ENCODE peak calls at places on chromosome 4, in seven cellular contexts. K, V, I, Y, N, T and X are unnamed samples.
A peak's percentile ranks its signal among the peaks of the same experiment; 100 is the strongest.

GRCh38 chr4:83931659-83932058 is 395.8 kb downstream of the GPAT3 start:
- DNase-seq in T (no peak), I (no peak), K (no peak), N (no peak), Y (no peak), V (no peak), X (no peak)

GRCh38 chr4:65383589-65384305 is 286.5 kb downstream of the EPHA5 start:
- DNase-seq in N (no peak), T (no peak), K (no peak), I (no peak), Y (no peak), V (no peak), X (no peak)

GRCh38 chr4:64158648-64159326 is 250.5 kb downstream of the TECRL start:
- DNase-seq in I (peak; percentile 72), K (peak; percentile 22), Y (peak; percentile 63), N (peak; percentile 33), V (peak; percentile 53), T (no peak), X (peak; percentile 82)

GRCh38 chr4:83237591-83237990 is 47.0 kb downstream of the COQ2 start:
- DNase-seq in Y (no peak), T (no peak), N (no peak), V (no peak), I (no peak), K (no peak), X (no peak)

GRCh38 chr4:80619070-80619674 is 283.6 kb downstream of the CFAP299 start:
- DNase-seq in T (no peak), N (no peak), Y (no peak), K (no peak), V (no peak), I (no peak), X (peak; percentile 15)

GRCh38 chr4:149223659-149224058 is 592.0 kb downstream of the IQCM start:
- DNase-seq in N (no peak), K (peak; percentile 56), I (no peak), T (no peak), V (no peak), Y (no peak), X (no peak)

GRCh38 chr4:179095585-179096228 is 1653.5 kb upstream of the AGA start:
- DNase-seq in N (no peak), Y (peak; percentile 70), V (peak; percentile 35), T (no peak), I (peak; percentile 52), K (peak; percentile 46), X (peak; percentile 61)

GRCh38 chr4:108377021-108377420 is 208.3 kb upstream of the LEF1 start:
- DNase-seq in I (no peak), Y (no peak), K (no peak), V (no peak), T (no peak), N (no peak), X (no peak)

GRCh38 chr4:38753021-38753806 is 29.6 kb downstream of the TLR10 start:
- DNase-seq in I (peak; percentile 95), N (peak; percentile 93), Y (peak; percentile 90), T (peak; percentile 88), K (peak; percentile 99), V (peak; percentile 97), X (peak; percentile 99)

GRCh38 chr4:8617486-8618040 is 25.0 kb downstream of the CPZ start:
- DNase-seq in Y (no peak), I (no peak), K (no peak), N (no peak), T (no peak), V (no peak), X (no peak)

GRCh38 chr4:128386761-128387599 is 99.4 kb upstream of the PGRMC2 start:
- DNase-seq in K (peak; percentile 97), Y (no peak), V (no peak), N (peak; percentile 81), T (no peak), I (peak; percentile 99), X (peak; percentile 47)

GRCh38 chr4:2871911-2872310 is 28.3 kb downstream of the ADD1 start:
- DNase-seq in Y (no peak), N (no peak), K (no peak), V (no peak), T (no peak), I (no peak), X (no peak)

GRCh38 chr4:2875556-2875955 is 31.9 kb downstream of the ADD1 start:
- DNase-seq in Y (no peak), V (no peak), K (no peak), T (no peak), I (no peak), N (no peak), X (no peak)

GRCh38 chr4:2871466-2871865 is 27.8 kb downstream of the ADD1 start:
- DNase-seq in N (no peak), T (no peak), I (no peak), K (no peak), V (no peak), Y (no peak), X (no peak)

GRCh38 chr4:2874861-2875260 is 31.2 kb downstream of the ADD1 start:
- DNase-seq in Y (no peak), K (no peak), I (no peak), T (no peak), N (peak; percentile 55), V (no peak), X (no peak)

DNA sequence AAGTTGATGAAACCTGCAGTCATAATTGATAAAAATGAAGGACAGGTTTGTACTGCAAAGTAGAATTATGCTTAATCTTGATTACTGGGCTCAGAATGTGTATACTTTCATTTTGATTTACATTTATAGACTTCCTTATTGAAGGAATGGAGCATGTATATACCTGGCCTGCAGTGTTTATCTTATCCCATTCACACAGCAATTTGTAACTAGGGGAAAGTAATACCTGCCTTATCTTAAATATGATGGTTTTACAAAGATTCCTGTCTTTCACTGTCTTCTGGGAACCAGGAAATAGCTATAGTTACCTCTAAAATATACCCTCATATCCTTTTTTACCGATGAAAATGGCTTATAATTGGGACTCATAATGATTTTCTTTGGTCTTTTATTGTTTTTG is 29.7 kb downstream of the ADD1 start:
- DNase-seq in Y (no peak), V (no peak), N (no peak), I (no peak), T (no peak), K (no peak), X (no peak)
- H2BK120ac ChIP-seq in Y (no peak overlapping the region), V (no peak overlapping the region), N (no peak overlapping the region), I (no peak overlapping the region), T (no peak overlapping the region), K (no peak overlapping the region), X (no peak overlapping the region)

GRCh38 chr4:121227254-121227867 is 63.2 kb upstream of the TNIP3 start:
- DNase-seq in N (no peak), V (no peak), T (no peak), K (no peak), Y (no peak), I (no peak), X (no peak)
- H3K9ac ChIP-seq in N (no peak overlapping the region), V (no peak overlapping the region), T (no peak overlapping the region), K (no peak overlapping the region), Y (no peak overlapping the region), I (no peak overlapping the region), X (no peak overlapping the region)

GRCh38 chr4:88059781-88060180 is 52.3 kb downstream of the PKD2 start:
- DNase-seq in I (no peak), K (no peak), V (no peak), T (no peak), N (no peak), Y (no peak), X (no peak)
- H2BK120ac ChIP-seq in I (no peak overlapping the region), K (no peak overlapping the region), V (no peak overlapping the region), T (no peak overlapping the region), N (no peak overlapping the region), Y (no peak overlapping the region), X (no peak overlapping the region)

DNA sequence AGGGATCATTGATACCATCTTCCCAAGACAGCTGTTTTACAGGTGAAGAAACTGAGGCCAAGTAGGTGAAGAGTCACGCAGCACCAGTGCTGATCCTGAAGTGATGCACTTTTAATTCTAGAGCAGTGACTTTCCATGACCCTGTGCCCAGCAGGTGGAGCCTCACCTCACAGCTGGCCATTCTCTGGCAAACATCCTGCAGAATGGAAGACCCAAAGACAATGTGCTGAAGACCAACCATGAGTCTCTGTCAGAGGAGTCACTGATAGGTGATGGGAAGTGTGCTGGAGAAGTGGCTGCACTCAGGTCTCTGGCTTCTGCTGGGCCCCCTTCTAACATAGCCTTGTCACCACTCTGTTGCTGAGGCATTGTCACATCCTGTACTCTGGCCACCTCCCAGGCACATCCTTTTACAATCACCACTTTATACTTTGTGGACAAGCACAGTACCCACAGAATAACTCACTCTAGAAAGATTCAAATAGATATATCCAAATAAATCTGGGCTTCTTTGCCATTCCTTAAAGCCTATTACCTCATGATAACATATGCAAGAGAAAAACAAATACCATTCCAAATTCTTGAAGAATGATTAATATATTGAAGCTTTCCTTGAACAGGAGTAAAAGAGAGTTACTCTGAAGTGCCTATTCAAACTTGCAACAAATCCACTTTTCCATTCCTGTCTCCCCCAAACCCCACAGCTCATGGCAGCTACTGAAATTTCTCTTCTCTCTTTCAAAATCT is 64.1 kb upstream of the SCOC start:
- DNase-seq in Y (no peak), N (no peak), T (no peak), K (peak; percentile 72), I (no peak), V (peak; percentile 47), X (peak; percentile 57)
- H3K9ac ChIP-seq in Y (no peak overlapping the region), N (no peak overlapping the region), T (no peak overlapping the region), K (no peak overlapping the region), I (peak overlapping the region; percentile 73), V (no peak overlapping the region), X (no peak overlapping the region)

GRCh38 chr4:10504510-10504909 is 47.3 kb upstream of the ZNF518B start:
- DNase-seq in K (no peak), N (no peak), T (no peak), V (no peak), I (no peak), Y (no peak), X (no peak)

GRCh38 chr4:10502717-10503116 is 45.5 kb upstream of the ZNF518B start:
- DNase-seq in K (no peak), T (no peak), Y (no peak), I (no peak), N (no peak), V (no peak), X (no peak)

GRCh38 chr4:10509733-10510132 is 52.5 kb upstream of the ZNF518B start:
- DNase-seq in N (no peak), K (no peak), Y (no peak), V (no peak), I (no peak), T (no peak), X (no peak)

GRCh38 chr4:10506077-10506476 is 48.9 kb upstream of the ZNF518B start:
- DNase-seq in V (no peak), I (no peak), Y (no peak), T (no peak), K (no peak), N (no peak), X (no peak)
- H2BK120ac ChIP-seq in V (no peak overlapping the region), I (no peak overlapping the region), Y (no peak overlapping the region), T (no peak overlapping the region), K (no peak overlapping the region), N (no peak overlapping the region), X (no peak overlapping the region)

GRCh38 chr4:54496412-54496811 is 161.3 kb upstream of the KIT start:
- DNase-seq in I (no peak), K (no peak), Y (no peak), N (no peak), V (no peak), T (no peak), X (no peak)
- H3K9ac ChIP-seq in I (no peak overlapping the region), K (no peak overlapping the region), Y (no peak overlapping the region), N (no peak overlapping the region), V (no peak overlapping the region), T (no peak overlapping the region), X (no peak overlapping the region)